ENCODE peak calls at places on chromosomes 6 and 20, in eight cellular contexts. H is adrenal gland; I is psoas muscle; X is Panc1; P is fibroblast of lung; N is aorta; E is CD8-positive, alpha-beta T cell; L is small intestine. M is an unnamed sample.

GRCh38 chr6:133983099-133983939 is 30.3 kb downstream of the TBPL1 start:
- DNase-seq in L (no peak), N (no peak), P (peak; percentile 80), E (no peak), I (no peak), X (no peak), H (no peak), M (peak; percentile 53)

GRCh38 chr6:158475344-158476302 is 84.3 kb upstream of the TMEM181 start:
- DNase-seq in H (no peak), X (peak; percentile 28), E (no peak), L (peak; percentile 39), I (no peak), P (peak; percentile 55), N (no peak), M (peak; percentile 71)

GRCh38 chr6:11258260-11259237 is 26.1 kb upstream of the NEDD9 start:
- DNase-seq in L (peak; percentile 90), E (no peak), I (no peak), H (no peak), N (no peak), X (no peak), P (no peak), M (no peak)

GRCh38 chr20:32289661-32290431 is 12.4 kb downstream of the KIF3B start:
- DNase-seq in N (no peak), P (no peak), I (no peak), L (peak; percentile 90), H (no peak), E (no peak), X (no peak), M (no peak)

GRCh38 chr6:27866370-27867050 is 45.7 kb downstream of the OR2B2 start:
- DNase-seq in N (peak; percentile 77), P (peak; percentile 83), H (no peak), X (peak; percentile 78), E (no peak), L (peak; percentile 73), I (no peak), M (peak; percentile 73)

GRCh38 chr6:44831002-44831610 is 443.6 kb downstream of the CDC5L start:
- DNase-seq in N (no peak), H (no peak), P (no peak), L (no peak), E (no peak), X (no peak), I (no peak), M (peak; percentile 47)

GRCh38 chr6:81896561-81896960 is 144.1 kb upstream of the TENT5A start:
- DNase-seq in E (no peak), N (no peak), H (no peak), X (no peak), I (no peak), L (no peak), P (no peak), M (peak; percentile 43)

GRCh38 chr6:23591761-23592160 is 534.3 kb upstream of the NRSN1 start:
- DNase-seq in L (no peak), N (no peak), I (no peak), E (no peak), P (no peak), X (no peak), H (no peak), M (no peak)

GRCh38 chr20:4135385-4136077 is 120.2 kb upstream of the RNF24 start:
- DNase-seq in H (no peak), L (peak; percentile 95), I (peak; percentile 42), X (peak; percentile 93), E (no peak), N (no peak), P (peak; percentile 97), M (peak; percentile 96)

GRCh38 chr20:50313223-50313820 is 122.7 kb downstream of the CEBPB start:
- DNase-seq in H (no peak), P (peak; percentile 36), L (no peak), N (peak; percentile 74), X (no peak), E (no peak), I (no peak), M (no peak)

GRCh38 chr6:101716810-101717209 is 323.3 kb downstream of the GRIK2 start:
- DNase-seq in E (no peak), N (no peak), P (no peak), X (no peak), L (no peak), H (no peak), I (no peak), M (no peak)

GRCh38 chr6:29424575-29424974 is 9.8 kb downstream of the OR12D1 start:
- DNase-seq in E (no peak), H (no peak), X (no peak), N (no peak), I (no peak), P (no peak), L (no peak), M (no peak)

GRCh38 chr6:11766589-11767450 is 11.8 kb downstream of the ADTRP start:
- DNase-seq in I (no peak), P (peak; percentile 93), E (no peak), H (no peak), L (no peak), N (no peak), X (no peak), M (peak; percentile 86)

GRCh38 chr20:11091496-11091895 is 417.7 kb upstream of the JAG1 start:
- DNase-seq in P (no peak), I (no peak), H (no peak), N (no peak), L (no peak), X (no peak), E (no peak), M (no peak)

GRCh38 chr20:63953764-63954429 is 2.3 kb downstream of the UCKL1 start:
- DNase-seq in E (no peak), X (no peak), L (no peak), H (no peak), P (no peak), I (no peak), N (no peak), M (no peak)

GRCh38 chr6:130467595-130467994 is 101.8 kb downstream of the TMEM200A start:
- DNase-seq in X (no peak), L (no peak), E (no peak), H (no peak), N (no peak), I (no peak), P (no peak), M (no peak)

GRCh38 chr6:148827421-148827820 is 80.6 kb downstream of the UST start:
- DNase-seq in I (no peak), X (no peak), H (no peak), P (no peak), N (no peak), L (no peak), E (no peak), M (no peak)

DNA sequence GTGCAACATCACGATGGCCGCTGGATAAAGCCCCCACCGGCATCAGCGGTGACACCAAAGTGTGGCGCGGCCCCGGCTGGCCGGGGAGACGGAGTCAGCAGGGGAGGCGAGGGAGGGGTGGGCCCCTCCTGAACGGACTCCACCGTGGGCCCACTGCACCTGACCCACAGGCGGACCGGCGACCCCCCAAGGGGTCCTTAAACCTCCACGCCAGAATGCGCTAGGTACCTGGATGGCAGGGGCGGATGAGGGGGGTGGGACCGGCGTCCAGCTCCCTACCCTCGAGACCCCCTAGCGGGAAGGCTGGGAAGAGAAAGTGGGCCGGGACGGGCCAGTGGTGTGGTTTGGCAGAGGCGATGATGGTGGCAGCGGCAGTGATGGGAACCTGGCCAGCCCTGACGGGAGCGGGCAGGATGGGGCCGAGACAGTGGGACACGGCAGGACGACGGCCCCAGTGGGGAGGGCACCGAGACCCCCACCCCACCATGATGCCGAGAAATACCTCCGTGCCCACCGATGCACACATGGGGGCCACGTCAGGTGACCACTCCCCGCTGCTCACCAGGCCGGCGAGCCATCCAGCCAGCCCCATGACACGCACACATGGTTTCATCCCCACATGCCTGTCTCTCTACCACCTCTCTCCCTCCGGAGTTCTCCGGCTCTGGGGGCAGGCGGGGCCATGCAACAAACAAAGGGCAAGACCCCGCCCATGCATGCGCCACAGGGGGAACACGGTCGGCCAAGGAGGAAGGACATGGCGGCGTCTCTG is 771.9 kb upstream of the DEFB115 start:
- DNase-seq in I (no peak), H (no peak), L (no peak), E (no peak), P (no peak), N (peak; percentile 72), X (no peak), M (no peak)
- H3K9me3 ChIP-seq in I (no peaks in the 10 kb centered on the region), H (no peaks in the 10 kb centered on the region), L (peaks cover 13% of the 10 kb centered on the region), E (no peaks in the 10 kb centered on the region), P (no peaks in the 10 kb centered on the region), N (peaks cover 1% of the 10 kb centered on the region), X (no peaks in the 10 kb centered on the region), M (no peaks in the 10 kb centered on the region)

GRCh38 chr6:15425947-15426346 is 180.1 kb downstream of the JARID2 start:
- DNase-seq in N (no peak), H (no peak), X (no peak), P (no peak), I (no peak), E (no peak), L (no peak), M (no peak)

GRCh38 chr6:15420959-15421438 is 175.1 kb downstream of the JARID2 start:
- DNase-seq in L (no peak), P (no peak), I (no peak), H (no peak), E (no peak), N (no peak), X (no peak), M (no peak)

GRCh38 chr6:15426395-15426794 is 180.5 kb downstream of the JARID2 start:
- DNase-seq in N (no peak), I (no peak), X (no peak), L (no peak), E (no peak), P (no peak), H (no peak), M (no peak)

GRCh38 chr6:15421945-15422733 is 176.3 kb downstream of the JARID2 start:
- DNase-seq in N (no peak), E (no peak), X (no peak), P (no peak), L (no peak), H (no peak), I (no peak), M (no peak)

GRCh38 chr6:15423286-15423957 is 177.6 kb downstream of the JARID2 start:
- DNase-seq in N (no peak), P (no peak), I (peak; percentile 37), L (no peak), X (no peak), H (no peak), E (no peak), M (no peak)
- H3K4me1 ChIP-seq in N (no peaks in the 10 kb centered on the region), P (peaks cover 2% of the 10 kb centered on the region), I (peaks cover 48% of the 10 kb centered on the region), L (peaks cover 5% of the 10 kb centered on the region), X (no peaks in the 10 kb centered on the region), H (peaks cover 7% of the 10 kb centered on the region), E (peaks cover 50% of the 10 kb centered on the region), M (peaks cover 8% of the 10 kb centered on the region)

DNA sequence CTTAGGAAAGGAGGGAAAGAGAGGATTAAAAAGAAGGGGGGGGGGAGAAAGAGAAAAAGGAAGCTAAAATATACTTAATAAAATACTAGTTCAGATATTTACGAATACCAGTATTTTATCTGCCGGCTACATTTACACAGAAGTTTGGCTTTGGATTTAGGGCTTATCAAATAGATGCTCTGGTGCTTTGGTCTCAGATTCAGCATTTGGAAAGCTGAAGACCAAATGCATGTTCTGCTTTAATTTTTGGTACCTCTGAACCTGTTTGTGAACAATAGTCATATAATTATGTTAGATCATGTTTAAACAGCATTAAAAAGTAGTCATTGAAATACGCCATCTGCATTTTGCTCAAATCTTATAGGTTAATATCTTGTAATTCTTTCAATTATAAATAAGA is 786.0 kb upstream of the CITED2 start:
- DNase-seq in H (no peak), P (no peak), I (no peak), E (no peak), L (no peak), X (no peak), N (no peak), M (no peak)
- H3K9me3 ChIP-seq in H (no peaks in the 10 kb centered on the region), P (no peaks in the 10 kb centered on the region), I (no peaks in the 10 kb centered on the region), E (no peaks in the 10 kb centered on the region), L (no peaks in the 10 kb centered on the region), X (no peaks in the 10 kb centered on the region), N (no peaks in the 10 kb centered on the region), M (no peaks in the 10 kb centered on the region)

GRCh38 chr6:12861603-12862002 is 145.0 kb downstream of the PHACTR1 start:
- DNase-seq in N (no peak), P (no peak), E (no peak), X (no peak), I (no peak), L (no peak), H (no peak), M (no peak)
- H3K4me1 ChIP-seq in N (no peaks in the 10 kb centered on the region), P (no peaks in the 10 kb centered on the region), E (no peaks in the 10 kb centered on the region), X (no peaks in the 10 kb centered on the region), I (no peaks in the 10 kb centered on the region), L (no peaks in the 10 kb centered on the region), H (no peaks in the 10 kb centered on the region), M (no peaks in the 10 kb centered on the region)